ENCODE peak calls at places on chromosomes 5 and 9, in five cellular contexts. G is right cardiac atrium; Z is effector memory CD4-positive, alpha-beta T cell; R is stomach; J is spleen. Y is an unnamed sample. For H3K4me1, the result is how much of the 10 kb centered on the place peaks cover.

GRCh38 chr5:35861718-35862117 is 5.0 kb downstream of the IL7R start:
- DNase-seq in G (no peak), Z (no peak), R (no peak), J (no peak), Y (no peak)

GRCh38 chr5:143887302-143887638 is 75.3 kb downstream of the HMHB1 start:
- DNase-seq in G (peak), Z (no peak), R (no peak), J (no peak), Y (peak)

GRCh38 chr5:150606476-150606875 is 34.0 kb upstream of the SYNPO start:
- DNase-seq in G (no peak), Z (no peak), R (no peak), J (peak), Y (no peak)

GRCh38 chr9:130927995-130928900 is 10.8 kb downstream of the FIBCD1 start:
- DNase-seq in G (peak), Z (no peak), R (peak), J (no peak), Y (peak)

GRCh38 chr5:43804041-43804440 is 201.1 kb downstream of the NNT start:
- DNase-seq in G (no peak), Z (no peak), R (no peak), J (no peak), Y (no peak)

GRCh38 chr5:43227655-43228054 is 35.6 kb downstream of the NIM1K start:
- DNase-seq in G (no peak), Z (no peak), R (no peak), J (no peak), Y (no peak)

GRCh38 chr5:72133212-72133990 is 26.1 kb downstream of the MAP1B start:
- DNase-seq in G (no peak), Z (no peak), R (no peak), J (no peak), Y (no peak)

GRCh38 chr9:107989099-107989498 is 499.5 kb upstream of the KLF4 start:
- DNase-seq in G (no peak), Z (no peak), R (no peak), J (no peak), Y (no peak)

GRCh38 chr9:134377976-134378375 is 51.7 kb downstream of the RXRA start:
- DNase-seq in G (peak), Z (no peak), R (peak), J (no peak), Y (peak)

GRCh38 chr5:673140-673836 is 19.9 kb downstream of the TPPP start:
- DNase-seq in G (peak), Z (no peak), R (no peak), J (peak), Y (peak)

GRCh38 chr5:50726475-50727148 is 60.2 kb downstream of the PARP8 start:
- DNase-seq in G (no peak), Z (no peak), R (no peak), J (no peak), Y (no peak)

GRCh38 chr9:7185612-7186011 is 427.8 kb downstream of the KDM4C start:
- DNase-seq in G (no peak), Z (no peak), R (no peak), J (no peak), Y (no peak)

GRCh38 chr5:178202541-178202940 is 1.8 kb upstream of the HNRNPAB start:
- DNase-seq in G (no peak), Z (no peak), R (no peak), J (no peak), Y (no peak)

GRCh38 chr9:130298663-130299279 is 33.2 kb downstream of the HMCN2 start:
- DNase-seq in G (no peak), Z (no peak), R (no peak), J (no peak), Y (no peak)

GRCh38 chr9:5949103-5949699 is 58.5 kb downstream of the MLANA start:
- DNase-seq in G (no peak), Z (peak), R (no peak), J (no peak), Y (no peak)

GRCh38 chr9:113886471-113886870 is 10.4 kb downstream of the ZNF618 start:
- DNase-seq in G (no peak), Z (no peak), R (no peak), J (no peak), Y (no peak)

GRCh38 chr5:90853759-90854515 is 295.3 kb downstream of the ADGRV1 start:
- DNase-seq in G (no peak), Z (no peak), R (no peak), J (no peak), Y (no peak)

GRCh38 chr5:178206166-178207101 is 2.1 kb downstream of the HNRNPAB start:
- DNase-seq in G (no peak), Z (no peak), R (no peak), J (peak), Y (no peak)

GRCh38 chr9:5455181-5455580 is 4.8 kb downstream of the CD274 start:
- DNase-seq in G (no peak), Z (no peak), R (no peak), J (no peak), Y (no peak)

GRCh38 chr9:87516222-87516930 is 18.7 kb downstream of the DAPK1 start:
- DNase-seq in G (peak), Z (no peak), R (peak), J (peak), Y (peak)

GRCh38 chr9:137150485-137151060 is 11.6 kb downstream of the GRIN1 start:
- DNase-seq in G (peak), Z (no peak), R (peak), J (no peak), Y (no peak)

GRCh38 chr9:83596899-83597504 is 25.9 kb upstream of the IDNK start:
- DNase-seq in G (no peak), Z (peak), R (no peak), J (no peak), Y (no peak)

DNA sequence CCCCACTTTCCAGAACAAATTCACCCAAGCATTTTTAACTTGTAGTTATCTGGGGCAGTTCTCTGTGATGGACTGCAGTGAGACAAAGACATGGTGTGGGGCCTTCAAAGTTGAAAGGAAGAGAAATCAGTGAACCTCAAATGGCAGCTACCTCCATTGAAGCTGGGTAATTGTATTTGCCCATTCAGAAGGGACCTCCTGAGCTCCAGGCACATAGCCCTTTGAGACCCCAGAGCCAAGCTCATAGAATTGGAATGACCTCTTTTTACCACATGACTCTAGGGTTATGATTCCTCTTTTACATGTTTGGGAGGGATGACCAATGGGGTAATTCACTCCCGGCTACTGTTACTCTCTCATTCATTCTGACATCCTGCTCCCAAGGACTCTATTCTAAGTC is 368.4 kb upstream of the ITGA1 start:
- DNase-seq in G (no peak), Z (no peak), R (no peak), J (no peak), Y (no peak)
- H3K4me3 ChIP-seq in G (no peak), Z (no peak), R (no peak), J (no peak), Y (no peak)

GRCh38 chr5:96934695-96935555 is 955 bp upstream of the LNPEP start:
- DNase-seq in G (peak), Z (peak), R (peak), J (peak), Y (peak)
- H3K4me1 ChIP-seq in G (under half), Z (under half), R (half or more), J (under half), Y (under half)

GRCh38 chr5:131628990-131629389 is 6.0 kb downstream of the RAPGEF6 start:
- DNase-seq in G (no peak), Z (no peak), R (no peak), J (no peak), Y (no peak)
- H3K4me3 ChIP-seq in G (no peak), Z (no peak), R (no peak), J (no peak), Y (no peak)

DNA sequence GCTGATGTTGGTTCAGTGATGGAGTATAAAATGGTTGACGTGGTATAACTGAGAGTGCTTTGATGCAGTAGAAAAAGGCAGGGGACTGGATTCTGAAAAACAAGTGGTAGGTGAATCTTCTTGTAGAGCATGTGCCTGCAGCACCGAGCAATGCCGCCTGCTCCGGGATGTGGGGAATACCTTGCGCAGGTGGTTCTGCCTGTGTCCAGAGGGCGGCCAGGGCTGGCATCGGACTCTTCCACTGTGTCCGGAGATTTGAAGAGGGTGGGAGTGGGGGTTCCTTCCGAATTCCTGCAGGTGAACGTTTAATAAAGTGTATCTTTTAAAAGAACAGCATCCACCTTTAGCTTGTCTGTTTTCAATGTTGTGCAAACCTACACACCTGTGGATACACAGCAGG is 238.0 kb downstream of the FANCC start:
- DNase-seq in G (no peak), Z (no peak), R (peak), J (peak), Y (no peak)
- H3K4me1 ChIP-seq in G (under half), Z (under half), R (half or more), J (under half), Y (under half)

GRCh38 chr5:141192110-141192725 is at the start of gene PCDHB10:
- DNase-seq in G (no peak), Z (peak), R (no peak), J (no peak), Y (no peak)

GRCh38 chr5:141182248-141182647 is at the start of gene PCDHB16:
- DNase-seq in G (peak), Z (no peak), R (no peak), J (no peak), Y (peak)

GRCh38 chr5:141186897-141187512 is at the start of gene PCDHB9:
- DNase-seq in G (no peak), Z (peak), R (no peak), J (no peak), Y (no peak)
- H3K4me3 ChIP-seq in G (peak), Z (no peak), R (no peak), J (no peak), Y (no peak)

DNA sequence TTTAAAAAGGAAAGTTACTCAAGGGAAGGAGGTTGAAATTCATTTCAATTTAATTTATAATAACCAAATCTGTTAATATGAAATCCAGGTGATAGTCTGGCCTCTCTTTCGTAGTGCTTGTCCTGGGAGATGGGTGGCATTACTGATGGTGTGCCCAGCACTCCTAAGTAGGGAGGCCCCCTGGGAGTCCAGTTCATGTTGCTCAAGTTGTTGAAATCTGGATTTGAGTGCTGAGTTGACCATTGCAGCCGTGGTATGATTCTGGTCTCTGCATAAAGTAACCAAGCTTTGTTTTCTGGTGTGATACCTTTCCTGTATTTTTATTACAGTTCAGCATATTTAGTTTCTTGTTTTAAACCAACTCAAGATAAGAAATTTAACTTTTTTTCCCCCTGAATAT is 287.8 kb downstream of the FANCC start:
- DNase-seq in G (no peak), Z (no peak), R (no peak), J (no peak), Y (no peak)
- H3K4me1 ChIP-seq in G (under half), Z (under half), R (half or more), J (under half), Y (half or more)

DNA sequence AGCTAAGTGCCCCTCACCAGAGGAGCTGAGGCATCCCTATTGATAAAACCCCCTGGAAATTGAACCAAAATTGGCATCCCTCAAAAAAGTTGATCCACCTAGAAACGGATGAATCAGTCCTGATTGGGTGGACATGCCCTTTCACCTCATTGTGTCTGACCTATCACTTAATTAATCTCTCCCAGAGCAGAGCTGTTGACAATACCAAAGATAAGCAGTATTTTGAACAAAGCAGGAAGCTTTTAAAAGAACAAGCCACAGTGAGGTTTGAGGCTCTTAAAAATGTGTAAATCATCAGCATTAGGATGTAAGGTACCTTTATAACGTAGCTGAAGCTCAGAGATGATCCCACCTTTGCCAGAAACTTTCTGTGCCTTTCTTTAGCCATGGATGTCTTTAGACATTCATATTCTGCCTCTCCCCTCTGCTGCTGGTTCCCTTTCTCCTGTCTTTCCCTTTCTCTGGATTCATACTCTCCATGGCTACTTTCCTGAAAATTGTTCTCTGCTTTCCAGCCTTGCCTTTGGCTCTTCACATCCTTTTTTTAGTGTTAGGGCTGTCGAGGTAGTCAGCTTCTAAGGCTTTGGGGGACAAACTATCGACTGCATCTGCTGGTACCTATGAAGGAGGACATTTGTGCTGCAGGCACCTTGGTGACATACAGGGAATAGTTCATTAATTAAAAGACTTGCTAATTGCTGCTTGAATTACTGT is 7.8 kb upstream of the LHX2 start:
- DNase-seq in G (no peak), Z (no peak), R (no peak), J (no peak), Y (no peak)
- H3K4me3 ChIP-seq in G (no peak), Z (no peak), R (no peak), J (no peak), Y (no peak)

DNA sequence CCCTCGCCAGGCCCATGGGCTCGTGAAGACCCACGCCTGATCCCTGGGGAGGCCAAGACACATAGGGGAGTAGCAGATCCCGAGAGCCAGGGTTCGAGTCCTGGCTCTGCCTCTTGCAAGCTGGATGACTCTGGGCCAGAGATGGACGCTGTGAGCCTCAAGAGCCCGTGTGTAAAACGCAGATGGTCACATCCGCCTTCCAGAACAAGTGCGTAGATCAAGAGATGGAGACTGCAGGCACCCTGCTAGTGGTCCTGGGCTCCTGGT is 8.2 kb downstream of the ST6GALNAC4 start:
- DNase-seq in G (peak), Z (no peak), R (no peak), J (no peak), Y (no peak)
- H3K4me1 ChIP-seq in G (under half), Z (under half), R (half or more), J (under half), Y (under half)

Y was measured in heart right ventricle.